ENCODE peak calls at places on chromosome 16, in four cellular contexts. One of them, this sample, is unnamed.

GRCh38 chr16:88761143-88761534 is 23.9 kb downstream of the PIEZO1 start:
- DNase-seq in lower leg skin: no peak
- DNase-seq in body of pancreas: no peak
- DNase-seq in left ventricle myocardium inferior: no peak
- DNase-seq in this sample: no peak

GRCh38 chr16:15677447-15677846 is 27.4 kb downstream of the NDE1 start:
- DNase-seq in lower leg skin: no peak
- DNase-seq in body of pancreas: no peak
- DNase-seq in left ventricle myocardium inferior: no peak
- DNase-seq in this sample: no peak

GRCh38 chr16:76970087-76970744 is 220.8 kb upstream of the MON1B start:
- DNase-seq in body of pancreas: no peak
- DNase-seq in left ventricle myocardium inferior: no peak
- DNase-seq in lower leg skin: no peak
- DNase-seq in this sample: no peak

GRCh38 chr16:87720411-87720810 is 45.4 kb downstream of the KLHDC4 start:
- DNase-seq in lower leg skin: no peak
- DNase-seq in left ventricle myocardium inferior: no peak
- DNase-seq in body of pancreas: no peak
- DNase-seq in this sample: no peak

GRCh38 chr16:71467810-71468209 is 5.8 kb upstream of the ZNF23 start:
- DNase-seq in left ventricle myocardium inferior: no peak
- DNase-seq in lower leg skin: no peak
- DNase-seq in body of pancreas: peak
- DNase-seq in this sample: no peak

GRCh38 chr16:73026754-73027654 is 20.9 kb downstream of the ZFHX3 start:
- DNase-seq in lower leg skin: no peak
- DNase-seq in left ventricle myocardium inferior: no peak
- DNase-seq in body of pancreas: peak
- DNase-seq in this sample: no peak

GRCh38 chr16:6827931-6828330 is 504.7 kb upstream of the RBFOX1 start:
- DNase-seq in body of pancreas: no peak
- DNase-seq in left ventricle myocardium inferior: no peak
- DNase-seq in lower leg skin: no peak
- DNase-seq in this sample: no peak

GRCh38 chr16:8374586-8374985 is 215.7 kb downstream of the TMEM114 start:
- DNase-seq in lower leg skin: no peak
- DNase-seq in body of pancreas: no peak
- DNase-seq in left ventricle myocardium inferior: no peak
- DNase-seq in this sample: no peak

GRCh38 chr16:87966685-87967185 is 15.5 kb downstream of the BANP start:
- DNase-seq in left ventricle myocardium inferior: no peak
- DNase-seq in lower leg skin: no peak
- DNase-seq in body of pancreas: no peak
- DNase-seq in this sample: peak

GRCh38 chr16:27781195-27781524 is 231.2 kb downstream of the KATNIP start:
- DNase-seq in lower leg skin: peak
- DNase-seq in body of pancreas: no peak
- DNase-seq in left ventricle myocardium inferior: peak
- DNase-seq in this sample: no peak

DNA sequence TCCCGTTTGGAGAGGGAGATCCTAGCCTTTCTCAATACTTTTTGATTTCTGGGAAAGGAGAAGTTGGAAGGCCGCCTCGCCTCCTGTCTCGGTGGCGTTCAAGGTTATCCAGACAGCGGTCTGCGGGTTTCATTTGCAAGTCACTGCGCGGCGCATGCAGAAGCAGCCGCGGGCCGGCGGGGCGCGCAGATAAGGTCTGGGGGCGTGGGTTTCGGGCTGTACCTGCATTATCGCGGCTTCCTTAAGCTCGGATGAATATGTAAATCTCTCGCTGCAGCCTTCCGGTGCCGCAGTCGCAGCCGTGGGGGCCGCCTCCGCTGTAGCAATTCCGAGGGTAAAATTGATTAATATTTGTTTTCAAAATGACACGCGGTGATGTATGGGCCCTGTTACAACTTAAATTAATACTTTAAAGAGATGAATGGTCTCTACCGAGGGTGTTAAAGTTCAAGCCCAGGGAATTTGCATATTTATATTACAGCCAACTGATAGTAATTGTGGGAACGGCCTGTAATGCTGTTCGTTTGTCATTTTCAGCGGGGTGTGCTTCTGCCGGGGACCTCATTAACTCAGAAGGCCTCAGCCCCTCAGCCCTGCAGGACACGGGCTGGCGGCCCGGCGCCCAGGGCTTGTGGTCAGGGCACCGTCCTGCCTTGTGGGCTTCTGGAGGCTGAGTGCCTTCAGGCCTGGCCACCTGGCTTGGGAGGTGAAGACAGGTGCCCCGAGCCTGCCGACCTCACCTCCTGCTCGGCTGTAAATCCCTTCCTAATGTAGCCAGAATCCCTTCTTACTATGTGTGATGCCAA is 99.4 kb downstream of the CYLD start:
- DNase-seq in lower leg skin: no peak
- DNase-seq in body of pancreas: no peak
- DNase-seq in left ventricle myocardium inferior: no peak
- DNase-seq in this sample: no peak
- H3K4me3 ChIP-seq in lower leg skin: no peak
- H3K4me3 ChIP-seq in body of pancreas: no peak
- H3K4me3 ChIP-seq in left ventricle myocardium inferior: peak
- H3K4me3 ChIP-seq in this sample: peak

GRCh38 chr16:75256059-75256870 is 4.8 kb upstream of the BCAR1 start:
- DNase-seq in body of pancreas: peak
- DNase-seq in left ventricle myocardium inferior: no peak
- DNase-seq in lower leg skin: peak
- DNase-seq in this sample: no peak
- H3K4me3 ChIP-seq in body of pancreas: no peak
- H3K4me3 ChIP-seq in left ventricle myocardium inferior: peak
- H3K4me3 ChIP-seq in lower leg skin: no peak
- H3K4me3 ChIP-seq in this sample: no peak

GRCh38 chr16:62253926-62254325 is 217.7 kb upstream of the CDH8 start:
- DNase-seq in body of pancreas: no peak
- DNase-seq in lower leg skin: no peak
- DNase-seq in left ventricle myocardium inferior: no peak
- DNase-seq in this sample: no peak
- H3K4me3 ChIP-seq in body of pancreas: no peak
- H3K4me3 ChIP-seq in lower leg skin: no peak
- H3K4me3 ChIP-seq in left ventricle myocardium inferior: no peak
- H3K4me3 ChIP-seq in this sample: no peak

GRCh38 chr16:84643180-84643583 is 5.1 kb upstream of the KLHL36 start:
- DNase-seq in body of pancreas: peak
- DNase-seq in left ventricle myocardium inferior: peak
- DNase-seq in lower leg skin: peak
- DNase-seq in this sample: peak
- H3K4me3 ChIP-seq in body of pancreas: no peak
- H3K4me3 ChIP-seq in left ventricle myocardium inferior: peak
- H3K4me3 ChIP-seq in lower leg skin: no peak
- H3K4me3 ChIP-seq in this sample: no peak

GRCh38 chr16:89795676-89796075 is 20.8 kb downstream of the FANCA start:
- DNase-seq in lower leg skin: no peak
- DNase-seq in left ventricle myocardium inferior: no peak
- DNase-seq in body of pancreas: no peak
- DNase-seq in this sample: no peak
- H3K4me3 ChIP-seq in lower leg skin: no peak
- H3K4me3 ChIP-seq in left ventricle myocardium inferior: no peak
- H3K4me3 ChIP-seq in body of pancreas: no peak
- H3K4me3 ChIP-seq in this sample: no peak

GRCh38 chr16:66438536-66438935 is 11.4 kb downstream of the BEAN1 start:
- DNase-seq in left ventricle myocardium inferior: no peak
- DNase-seq in lower leg skin: no peak
- DNase-seq in body of pancreas: no peak
- DNase-seq in this sample: no peak
- H3K4me3 ChIP-seq in left ventricle myocardium inferior: no peak
- H3K4me3 ChIP-seq in lower leg skin: no peak
- H3K4me3 ChIP-seq in body of pancreas: no peak
- H3K4me3 ChIP-seq in this sample: no peak

GRCh38 chr16:69382421-69382820 is 3.4 kb downstream of the TERF2 start:
- DNase-seq in body of pancreas: no peak
- DNase-seq in left ventricle myocardium inferior: no peak
- DNase-seq in lower leg skin: no peak
- DNase-seq in this sample: no peak

GRCh38 chr16:69381231-69381630 is 4.6 kb downstream of the TERF2 start:
- DNase-seq in body of pancreas: no peak
- DNase-seq in left ventricle myocardium inferior: no peak
- DNase-seq in lower leg skin: no peak
- DNase-seq in this sample: no peak

GRCh38 chr16:69384974-69385373 is 833 bp downstream of the TERF2 start:
- DNase-seq in body of pancreas: no peak
- DNase-seq in left ventricle myocardium inferior: no peak
- DNase-seq in lower leg skin: no peak
- DNase-seq in this sample: no peak

GRCh38 chr16:69386596-69386995 is 789 bp upstream of the TERF2 start:
- DNase-seq in left ventricle myocardium inferior: no peak
- DNase-seq in body of pancreas: no peak
- DNase-seq in lower leg skin: no peak
- DNase-seq in this sample: no peak
- H3K4me3 ChIP-seq in left ventricle myocardium inferior: peak
- H3K4me3 ChIP-seq in body of pancreas: no peak
- H3K4me3 ChIP-seq in lower leg skin: no peak
- H3K4me3 ChIP-seq in this sample: no peak

GRCh38 chr16:86087011-86087453 is 188.1 kb downstream of the IRF8 start:
- DNase-seq in left ventricle myocardium inferior: no peak
- DNase-seq in body of pancreas: no peak
- DNase-seq in lower leg skin: no peak
- DNase-seq in this sample: no peak
- H3K4me3 ChIP-seq in left ventricle myocardium inferior: no peak
- H3K4me3 ChIP-seq in body of pancreas: no peak
- H3K4me3 ChIP-seq in lower leg skin: no peak
- H3K4me3 ChIP-seq in this sample: no peak

GRCh38 chr16:52671560-52671959 is 124.6 kb upstream of the TOX3 start:
- DNase-seq in body of pancreas: no peak
- DNase-seq in left ventricle myocardium inferior: no peak
- DNase-seq in lower leg skin: no peak
- DNase-seq in this sample: no peak
- H3K4me3 ChIP-seq in body of pancreas: no peak
- H3K4me3 ChIP-seq in left ventricle myocardium inferior: no peak
- H3K4me3 ChIP-seq in lower leg skin: no peak
- H3K4me3 ChIP-seq in this sample: no peak

This sample was measured in colonic mucosa.